ENCODE peak calls at places on chromosomes 7 and 10, in four cellular contexts. Z, H, M and L are unnamed samples.

GRCh38 chr10:16967000-16967865 is 150.0 kb upstream of the RSU1 start:
- DNase-seq in Z (peak), H (no peak), M (no peak), L (no peak)

GRCh38 chr7:43417455-43417854 is 165.5 kb upstream of the STK17A start:
- DNase-seq in Z (no peak), H (no peak), M (no peak), L (no peak)

GRCh38 chr10:61423178-61423577 is 30.0 kb downstream of the TMEM26 start:
- DNase-seq in Z (no peak), H (no peak), M (no peak), L (no peak)

GRCh38 chr10:71285180-71285545 is 33.9 kb upstream of the SLC29A3 start:
- DNase-seq in Z (peak), H (peak), M (peak), L (peak)

GRCh38 chr10:107986571-107986970 is 822.1 kb upstream of the SORCS1 start:
- DNase-seq in Z (no peak), H (no peak), M (no peak), L (no peak)

GRCh38 chr7:44291066-44291732 is 34.2 kb downstream of the CAMK2B start:
- DNase-seq in Z (peak), H (no peak), M (peak), L (no peak)

GRCh38 chr7:45347804-45348203 is 190.2 kb downstream of the RAMP3 start:
- DNase-seq in Z (peak), H (peak), M (no peak), L (no peak)

GRCh38 chr10:105063796-105064195 is 422.7 kb downstream of the SORCS3 start:
- DNase-seq in Z (no peak), H (peak), M (peak), L (peak)

GRCh38 chr10:21203473-21204107 is 306.5 kb upstream of the NEBL start:
- DNase-seq in Z (no peak), H (no peak), M (no peak), L (no peak)

GRCh38 chr7:20588678-20589077 is 26.8 kb upstream of the ABCB5 start:
- DNase-seq in Z (no peak), H (no peak), M (no peak), L (no peak)

GRCh38 chr7:29369909-29370488 is 175.4 kb downstream of the CHN2 start:
- DNase-seq in Z (no peak), H (no peak), M (no peak), L (no peak)

GRCh38 chr7:3043544-3044395 is at the start of gene CARD11:
- DNase-seq in Z (no peak), H (peak), M (peak), L (peak)

GRCh38 chr7:83936056-83936703 is 258.4 kb downstream of the SEMA3A start:
- DNase-seq in Z (peak), H (peak), M (peak), L (peak)

GRCh38 chr7:151110236-151110940 is 24.1 kb downstream of the AGAP3 start:
- DNase-seq in Z (no peak), H (no peak), M (no peak), L (no peak)

GRCh38 chr10:92847185-92847864 is 995 bp upstream of the EXOC6 start:
- DNase-seq in Z (peak), H (no peak), M (no peak), L (no peak)

GRCh38 chr10:95606922-95607321 is 45.8 kb upstream of the SORBS1 start:
- DNase-seq in Z (peak), H (no peak), M (no peak), L (no peak)
- H3K27ac ChIP-seq in Z (no peak), H (no peak), M (no peak), L (no peak)

GRCh38 chr10:86443069-86443468 is 76.5 kb upstream of the GRID1 start:
- DNase-seq in Z (peak), H (no peak), M (no peak), L (no peak)
- H3K56ac ChIP-seq in Z (no peak), H (no peak), M (no peak), L (no peak)

GRCh38 chr7:123621707-123622106 is 20.1 kb downstream of the ASB15 start:
- DNase-seq in Z (no peak), H (no peak), M (no peak), L (no peak)
- H2BK15ac ChIP-seq in Z (no peak), H (no peak), M (no peak), L (no peak)

GRCh38 chr10:91525939-91526712 is 106.7 kb downstream of the PPP1R3C start:
- DNase-seq in Z (no peak), H (no peak), M (no peak), L (no peak)

GRCh38 chr10:91528080-91528479 is 104.8 kb downstream of the PPP1R3C start:
- DNase-seq in Z (no peak), H (no peak), M (no peak), L (no peak)

DNA sequence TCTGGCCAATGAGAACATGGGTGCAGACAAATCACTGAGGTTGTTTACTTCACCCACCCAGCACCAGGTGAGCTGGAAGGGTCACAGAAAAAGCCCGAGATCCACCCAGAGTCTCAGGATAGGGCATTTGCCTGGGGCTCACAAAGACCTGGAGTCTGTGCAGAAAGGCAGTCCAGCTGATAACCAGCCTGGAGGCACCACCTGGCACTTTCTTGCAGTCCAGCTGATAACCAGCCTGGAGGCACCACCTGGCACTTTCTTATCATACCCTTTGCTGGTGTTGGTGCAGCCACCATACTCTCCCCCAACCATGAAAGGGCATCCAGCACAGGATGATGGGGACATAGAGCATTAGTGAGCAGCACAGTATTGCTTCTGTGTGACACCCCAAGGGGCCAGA is 104.1 kb downstream of the PPP1R3C start:
- DNase-seq in Z (no peak), H (no peak), M (no peak), L (no peak)
- H3K27ac ChIP-seq in Z (no peak), H (no peak), M (no peak), L (no peak)

GRCh38 chr10:130658687-130659290 is 522.6 kb downstream of the GLRX3 start:
- DNase-seq in Z (no peak), H (no peak), M (no peak), L (no peak)

GRCh38 chr10:130660266-130660665 is 524.1 kb downstream of the GLRX3 start:
- DNase-seq in Z (no peak), H (no peak), M (no peak), L (no peak)

GRCh38 chr10:130659528-130659927 is 523.3 kb downstream of the GLRX3 start:
- DNase-seq in Z (no peak), H (no peak), M (no peak), L (no peak)

GRCh38 chr10:130662775-130663174 is 526.6 kb downstream of the GLRX3 start:
- DNase-seq in Z (no peak), H (no peak), M (no peak), L (no peak)

GRCh38 chr10:130661419-130661818 is 525.2 kb downstream of the GLRX3 start:
- DNase-seq in Z (no peak), H (no peak), M (no peak), L (no peak)
- H3K56ac ChIP-seq in Z (no peak), H (no peak), M (no peak), L (no peak)

DNA sequence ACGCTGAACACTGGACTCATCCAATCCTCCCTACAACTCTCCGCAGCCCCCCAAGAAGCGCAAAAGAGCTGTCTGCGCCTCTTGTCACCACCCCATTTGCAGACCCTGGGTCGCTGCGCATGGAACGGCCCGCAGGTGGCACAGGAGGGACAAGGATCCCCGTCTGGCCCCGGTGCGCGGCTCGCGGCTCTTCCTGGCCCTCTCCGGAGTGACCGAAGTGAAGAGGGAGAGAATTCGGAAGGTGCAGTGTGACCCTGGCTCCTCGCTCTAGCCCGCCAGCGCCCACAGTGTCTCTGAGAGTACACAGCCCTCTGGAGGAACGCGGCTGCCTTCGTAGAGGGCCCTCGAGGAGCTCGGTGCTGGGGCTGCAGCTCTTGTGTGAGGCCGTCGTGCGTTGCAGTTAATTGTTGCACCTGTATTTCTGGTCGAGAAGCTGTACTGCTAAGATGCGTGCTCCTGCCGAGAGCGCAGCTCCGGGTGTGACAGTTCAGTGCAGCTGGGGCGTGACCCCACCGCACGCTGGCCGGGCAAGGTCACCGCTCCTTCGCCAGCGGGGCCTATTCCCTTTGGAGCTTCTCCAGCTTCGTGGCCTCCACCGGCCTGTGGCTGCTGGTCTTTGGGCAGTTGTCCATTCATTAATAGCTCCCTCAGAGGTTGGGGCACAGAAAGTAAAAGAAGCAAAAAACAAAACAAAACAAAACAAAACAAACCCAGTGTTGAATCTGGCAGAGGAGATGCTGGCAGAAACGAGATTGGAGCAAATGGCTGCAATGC is 119.0 kb downstream of the SEC23IP start:
- DNase-seq in Z (no peak), H (peak), M (peak), L (peak)
- H2BK15ac ChIP-seq in Z (no peak), H (no peak), M (no peak), L (no peak)

DNA sequence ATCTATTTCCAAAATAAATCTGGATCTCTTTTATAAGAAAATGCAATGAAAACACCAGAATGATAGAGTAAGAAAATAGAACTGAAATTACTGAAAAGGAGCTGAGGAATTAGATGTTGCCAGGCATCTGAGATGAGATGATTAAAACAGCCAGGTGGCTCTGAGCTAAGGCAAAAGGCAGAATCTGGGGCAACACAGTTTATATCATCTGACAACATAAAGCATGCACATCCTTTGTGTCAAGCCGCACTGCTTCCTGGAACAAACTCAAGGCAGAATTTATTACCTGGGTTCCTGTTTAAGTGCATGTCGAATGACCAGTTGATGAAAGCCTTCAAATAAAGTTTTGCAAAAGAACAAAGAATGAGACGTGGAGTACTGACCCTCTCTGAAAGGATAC is 247.0 kb downstream of the SNX10 start:
- DNase-seq in Z (no peak), H (no peak), M (no peak), L (no peak)
- H3K27ac ChIP-seq in Z (no peak), H (no peak), M (no peak), L (no peak)